ENCODE peak calls at places on chromosomes 3 and 15, in five cellular contexts. A is endothelial cell, Q is right atrium auricular region, E is psoas muscle, X is pancreas. N is an unnamed sample.

GRCh38 chr3:48960841-48961413 is 29.1 kb upstream of the P4HTM start:
- DNase-seq in A (no peak), Q (no peak), E (no peak), X (no peak), N (no peak)

GRCh38 chr15:53869044-53869805 is 109.0 kb upstream of the UNC13C start:
- DNase-seq in A (no peak), Q (no peak), E (no peak), X (no peak), N (no peak)

GRCh38 chr3:183217548-183218321 is 35.3 kb upstream of the B3GNT5 start:
- DNase-seq in A (no peak), Q (no peak), E (no peak), X (no peak), N (no peak)

GRCh38 chr15:91264651-91265351 is 164.7 kb downstream of the SV2B start:
- DNase-seq in A (no peak), Q (no peak), E (no peak), X (no peak), N (no peak)

GRCh38 chr3:46314517-46314916 is 39.4 kb upstream of the CCR2 start:
- DNase-seq in A (no peak), Q (no peak), E (no peak), X (no peak), N (no peak)

GRCh38 chr3:112056451-112056929 is 22.0 kb downstream of the TMPRSS7 start:
- DNase-seq in A (no peak), Q (no peak), E (no peak), X (no peak), N (no peak)

GRCh38 chr15:66944121-66944520 is 121.3 kb upstream of the SMAD3 start:
- DNase-seq in A (no peak), Q (no peak), E (no peak), X (no peak), N (no peak)

GRCh38 chr15:92521624-92522008 is 127.9 kb downstream of the ST8SIA2 start:
- DNase-seq in A (peak; percentile 78), Q (peak; percentile 89), E (peak; percentile 78), X (peak; percentile 87), N (no peak)

GRCh38 chr3:178186666-178187065 is 349.6 kb upstream of the KCNMB2 start:
- DNase-seq in A (no peak), Q (no peak), E (no peak), X (no peak), N (no peak)

GRCh38 chr15:90221251-90221900 is 12.4 kb downstream of the CIB1 start:
- DNase-seq in A (peak; percentile 76), Q (peak; percentile 82), E (peak; percentile 89), X (peak; percentile 85), N (no peak)

GRCh38 chr3:130539005-130539404 is 22.0 kb downstream of the COL6A6 start:
- DNase-seq in A (peak; percentile 63), Q (no peak), E (no peak), X (peak; percentile 50), N (no peak)

GRCh38 chr3:141457624-141458236 is 29.1 kb upstream of the RASA2 start:
- DNase-seq in A (no peak), Q (no peak), E (no peak), X (no peak), N (no peak)

GRCh38 chr3:66789584-66790237 is 208.4 kb upstream of the KBTBD8 start:
- DNase-seq in A (no peak), Q (no peak), E (peak; percentile 65), X (no peak), N (no peak)

GRCh38 chr3:100577382-100578008 is 31.9 kb upstream of the ADGRG7 start:
- DNase-seq in A (no peak), Q (no peak), E (no peak), X (no peak), N (no peak)

GRCh38 chr3:57048052-57048671 is 12.3 kb upstream of the SPATA12 start:
- DNase-seq in A (no peak), Q (peak; percentile 65), E (peak; percentile 59), X (no peak), N (no peak)

DNA sequence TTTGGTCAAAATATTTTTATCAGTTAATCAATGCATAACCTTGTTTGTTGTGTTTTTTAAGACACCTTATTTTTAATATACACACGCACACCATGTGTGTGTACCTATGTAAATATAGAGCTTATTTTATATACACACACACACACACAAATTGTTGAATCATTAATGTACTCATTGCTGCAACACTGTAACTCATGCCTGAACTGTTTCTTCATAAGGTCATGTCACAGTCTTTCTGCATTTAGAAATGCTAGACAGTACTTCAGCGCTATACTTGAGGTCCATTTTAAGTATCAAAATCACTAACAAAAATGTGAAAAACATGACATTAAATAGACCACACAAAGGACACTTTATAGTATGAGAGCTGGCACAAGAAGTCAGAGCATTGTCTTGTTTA is 589.4 kb downstream of the SI start:
- DNase-seq in A (no peak), Q (no peak), E (no peak), X (no peak), N (no peak)
- TF ChIP-seq CTCF in A (no peak), Q (no peak), E (no peak), X (no peak), N (no peak)

GRCh38 chr15:78907577-78907976 is 34.9 kb downstream of the MORF4L1 start:
- DNase-seq in A (peak; percentile 48), Q (no peak), E (no peak), X (no peak), N (no peak)
- TF ChIP-seq CTCF in A (peak; percentile 40), Q (peak; percentile 43), E (no peak), X (no peak), N (no peak)

DNA sequence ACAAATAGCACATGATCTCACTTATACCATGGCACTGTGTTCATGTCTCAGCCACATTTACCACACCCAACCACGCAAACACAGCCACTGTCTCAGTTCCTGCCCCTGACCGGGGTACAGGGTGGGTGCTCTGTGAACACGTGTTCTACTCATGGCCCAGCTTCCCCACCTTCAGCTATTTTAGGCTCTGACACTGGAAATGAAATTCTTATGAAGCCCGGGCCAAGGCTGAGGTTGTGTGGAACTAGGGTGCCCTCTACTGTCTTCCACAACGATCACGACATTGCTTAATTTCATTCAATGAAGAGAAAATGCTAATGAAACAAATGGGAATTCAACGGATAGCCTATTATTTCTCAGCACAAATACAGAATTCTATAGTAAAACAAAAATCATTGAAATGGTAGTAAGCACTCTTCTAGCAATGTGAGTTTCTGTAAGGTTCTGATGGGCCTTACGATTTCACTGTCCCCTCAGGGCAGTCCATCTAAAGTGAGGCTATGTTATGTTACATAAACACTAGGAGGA is 2.1 kb upstream of the GABRA5 start:
- DNase-seq in A (peak; percentile 47), Q (no peak), E (no peak), X (peak; percentile 38), N (no peak)
- TF ChIP-seq CTCF in A (no peak), Q (peak; percentile 71), E (no peak), X (peak; percentile 34), N (no peak)

GRCh38 chr15:23497710-23498111 is 50.7 kb upstream of the GOLGA6L2 start:
- DNase-seq in A (peak; percentile 16), Q (no peak), E (no peak), X (no peak), N (no peak)
- TF ChIP-seq CTCF in A (peak; percentile 55), Q (peak; percentile 10), E (peak; percentile 19), X (peak; percentile 21), N (no peak)

GRCh38 chr3:71416868-71417267 is 166.7 kb downstream of the FOXP1 start:
- DNase-seq in A (no peak), Q (no peak), E (no peak), X (no peak), N (no peak)
- TF ChIP-seq CTCF in A (no peak), Q (no peak), E (no peak), X (no peak), N (no peak)

GRCh38 chr3:8501388-8502131 is at the start of gene LMCD1:
- DNase-seq in A (peak; percentile 94), Q (peak; percentile 97), E (peak; percentile 98), X (peak; percentile 96), N (peak; percentile 64)
- TF ChIP-seq CTCF in A (no peak), Q (no peak), E (peak; percentile 44), X (peak; percentile 18), N (no peak)

N was measured in activated B cell treated with CpG ODN at 0.5 μM for 24 hours.